ENCODE peak calls at places on chromosomes 4 and X, in eight cellular contexts. J, V, M, K, W, R, C and Z are unnamed samples.

GRCh38 chr4:83217721-83218522 is 66.7 kb downstream of the COQ2 start:
- DNase-seq in J (peak), V (peak), M (no peak), K (no peak), W (peak), R (peak), C (peak), Z (no peak)

GRCh38 chr4:177155454-177155853 is 154.2 kb upstream of the NEIL3 start:
- DNase-seq in J (no peak), V (no peak), M (peak), K (no peak), W (no peak), R (no peak), C (no peak), Z (no peak)

GRCh38 chr4:16693641-16694040 is 204.8 kb downstream of the LDB2 start:
- DNase-seq in J (no peak), V (no peak), M (no peak), K (no peak), W (no peak), R (no peak), C (no peak), Z (no peak)

GRCh38 chrX:4547218-4547836 is 833.9 kb upstream of the PRKX start:
- DNase-seq in J (peak), V (peak), M (peak), K (peak), W (peak), R (no peak), C (peak), Z (no peak)

GRCh38 chr4:124067031-124067430 is 645.5 kb downstream of the ANKRD50 start:
- DNase-seq in J (no peak), V (no peak), M (no peak), K (no peak), W (no peak), R (no peak), C (no peak), Z (no peak)

GRCh38 chrX:153871451-153871850 is 14.5 kb downstream of the L1CAM start:
- DNase-seq in J (no peak), V (no peak), M (no peak), K (no peak), W (no peak), R (no peak), C (no peak), Z (no peak)

GRCh38 chr4:67615119-67615518 is 56.6 kb downstream of the STAP1 start:
- DNase-seq in J (no peak), V (no peak), M (no peak), K (no peak), W (no peak), R (no peak), C (no peak), Z (no peak)

GRCh38 chr4:2289955-2290333 is 28.0 kb upstream of the MXD4 start:
- DNase-seq in J (no peak), V (no peak), M (no peak), K (no peak), W (no peak), R (no peak), C (no peak), Z (no peak)

GRCh38 chr4:40173470-40173875 is 23.4 kb upstream of the RHOH start:
- DNase-seq in J (no peak), V (no peak), M (no peak), K (no peak), W (no peak), R (no peak), C (no peak), Z (no peak)

GRCh38 chr4:161010227-161010626 is 1153.6 kb downstream of the FSTL5 start:
- DNase-seq in J (no peak), V (no peak), M (no peak), K (no peak), W (no peak), R (no peak), C (no peak), Z (no peak)

GRCh38 chr4:102447413-102447812 is 53.7 kb upstream of the NFKB1 start:
- DNase-seq in J (no peak), V (no peak), M (no peak), K (no peak), W (no peak), R (no peak), C (no peak), Z (no peak)